ENCODE peak calls at places on chromosomes 6 and 20, in eight cellular contexts. U is choroid plexus epithelial cell, C is spleen, Z is foreskin fibroblast, X is fibroblast of lung, G is SJSA1, V is hepatocyte, K is adrenal gland. P is an unnamed sample.

GRCh38 chr20:38633577-38634093 is 32.0 kb downstream of the ARHGAP40 start:
- DNase-seq in U (peak), C (peak), Z (peak), X (peak), G (peak), V (peak), K (peak), P (peak)

GRCh38 chr20:2973574-2973973 is 69.8 kb upstream of the GNRH2 start:
- DNase-seq in U (no peak), C (no peak), Z (no peak), X (no peak), G (no peak), V (no peak), K (no peak), P (no peak)

GRCh38 chr6:11815231-11815630 is 36.6 kb upstream of the ADTRP start:
- DNase-seq in U (peak), C (no peak), Z (peak), X (peak), G (peak), V (no peak), K (no peak), P (no peak)

GRCh38 chr6:8180327-8181161 is 78.2 kb upstream of the EEF1E1 start:
- DNase-seq in U (peak), C (no peak), Z (peak), X (peak), G (peak), V (no peak), K (no peak), P (no peak)

GRCh38 chr6:79048611-79049010 is 29.4 kb downstream of the PHIP start:
- DNase-seq in U (peak), C (no peak), Z (peak), X (peak), G (no peak), V (peak), K (no peak), P (peak)

GRCh38 chr20:44540834-44541233 is 19.0 kb upstream of the SERINC3 start:
- DNase-seq in U (peak), C (no peak), Z (peak), X (peak), G (no peak), V (no peak), K (no peak), P (peak)

GRCh38 chr6:149963212-149963461 is 606 bp upstream of the ULBP1 start:
- DNase-seq in U (peak), C (no peak), Z (no peak), X (peak), G (no peak), V (no peak), K (no peak), P (peak)

GRCh38 chr6:89148016-89148750 is 2.3 kb downstream of the PM20D2 start:
- DNase-seq in U (no peak), C (no peak), Z (peak), X (peak), G (peak), V (no peak), K (no peak), P (peak)

GRCh38 chr6:166351715-166352285 is 9.5 kb upstream of the SFT2D1 start:
- DNase-seq in U (peak), C (no peak), Z (peak), X (peak), G (no peak), V (peak), K (peak), P (no peak)

GRCh38 chr20:58349586-58349985 is 39.4 kb upstream of the VAPB start:
- DNase-seq in U (peak), C (no peak), Z (peak), X (peak), G (peak), V (no peak), K (no peak), P (no peak)

GRCh38 chr6:40930555-40930954 is 108.5 kb downstream of the UNC5CL start:
- DNase-seq in U (peak), C (no peak), Z (peak), X (no peak), G (no peak), V (peak), K (no peak), P (no peak)

GRCh38 chr6:107673076-107673494 is 151.0 kb downstream of the SCML4 start:
- DNase-seq in U (no peak), C (no peak), Z (no peak), X (no peak), G (no peak), V (no peak), K (no peak), P (no peak)

GRCh38 chr6:161168281-161168891 is 105.5 kb downstream of the AGPAT4 start:
- DNase-seq in U (peak), C (no peak), Z (peak), X (peak), G (peak), V (peak), K (peak), P (peak)

GRCh38 chr6:143279385-143279784 is 171.1 kb downstream of the ADAT2 start:
- DNase-seq in U (peak), C (no peak), Z (peak), X (peak), G (no peak), V (peak), K (peak), P (peak)

GRCh38 chr20:37202267-37202943 is 23.1 kb upstream of the MROH8 start:
- DNase-seq in U (peak), C (no peak), Z (peak), X (peak), G (peak), V (peak), K (peak), P (peak)

GRCh38 chr6:142900467-142900961 is 44.5 kb downstream of the HIVEP2 start:
- DNase-seq in U (no peak), C (no peak), Z (no peak), X (peak), G (peak), V (no peak), K (no peak), P (no peak)

GRCh38 chr6:141851063-141851462 is 281.7 kb upstream of the GJE1 start:
- DNase-seq in U (peak), C (no peak), Z (no peak), X (no peak), G (no peak), V (no peak), K (no peak), P (no peak)

GRCh38 chr6:135503703-135504475 is 6.3 kb upstream of the AHI1 start:
- DNase-seq in U (no peak), C (no peak), Z (no peak), X (no peak), G (no peak), V (no peak), K (no peak), P (no peak)

GRCh38 chr6:168002812-168003211 is 5.3 kb downstream of the KIF25 start:
- DNase-seq in U (no peak), C (no peak), Z (no peak), X (no peak), G (no peak), V (no peak), K (no peak), P (peak)

GRCh38 chr20:59035381-59035780 is 3.2 kb upstream of the ATP5F1E start:
- DNase-seq in U (no peak), C (no peak), Z (no peak), X (no peak), G (no peak), V (no peak), K (no peak), P (no peak)

GRCh38 chr6:20924911-20925543 is 390.8 kb downstream of the CDKAL1 start:
- DNase-seq in U (no peak), C (no peak), Z (no peak), X (no peak), G (peak), V (no peak), K (no peak), P (no peak)

GRCh38 chr20:60261323-60261722 is 303.1 kb downstream of the CDH26 start:
- DNase-seq in U (no peak), C (no peak), Z (no peak), X (no peak), G (no peak), V (no peak), K (no peak), P (no peak)

GRCh38 chr6:111481836-111482235 is 1.2 kb downstream of the REV3L start:
- DNase-seq in U (peak), C (no peak), Z (no peak), X (no peak), G (no peak), V (no peak), K (no peak), P (no peak)

GRCh38 chr6:165653607-165654006 is 9.4 kb downstream of the PDE10A start:
- DNase-seq in U (no peak), C (no peak), Z (no peak), X (no peak), G (no peak), V (no peak), K (no peak), P (no peak)

GRCh38 chr6:31661867-31662723 is 1.5 kb upstream of the C6orf47 start:
- DNase-seq in U (no peak), C (no peak), Z (no peak), X (no peak), G (no peak), V (no peak), K (no peak), P (no peak)

GRCh38 chr6:35687658-35688604 is 784 bp downstream of the FKBP5 start:
- DNase-seq in U (peak), C (peak), Z (peak), X (peak), G (peak), V (peak), K (peak), P (peak)

GRCh38 chr6:57174511-57174907 is 2.4 kb downstream of the BAG2 start:
- DNase-seq in U (no peak), C (no peak), Z (no peak), X (no peak), G (no peak), V (no peak), K (no peak), P (no peak)
- H3K4me3 ChIP-seq in U (no peak), C (no peak), Z (peak), X (peak), G (peak), V (peak), K (no peak), P (peak)

DNA sequence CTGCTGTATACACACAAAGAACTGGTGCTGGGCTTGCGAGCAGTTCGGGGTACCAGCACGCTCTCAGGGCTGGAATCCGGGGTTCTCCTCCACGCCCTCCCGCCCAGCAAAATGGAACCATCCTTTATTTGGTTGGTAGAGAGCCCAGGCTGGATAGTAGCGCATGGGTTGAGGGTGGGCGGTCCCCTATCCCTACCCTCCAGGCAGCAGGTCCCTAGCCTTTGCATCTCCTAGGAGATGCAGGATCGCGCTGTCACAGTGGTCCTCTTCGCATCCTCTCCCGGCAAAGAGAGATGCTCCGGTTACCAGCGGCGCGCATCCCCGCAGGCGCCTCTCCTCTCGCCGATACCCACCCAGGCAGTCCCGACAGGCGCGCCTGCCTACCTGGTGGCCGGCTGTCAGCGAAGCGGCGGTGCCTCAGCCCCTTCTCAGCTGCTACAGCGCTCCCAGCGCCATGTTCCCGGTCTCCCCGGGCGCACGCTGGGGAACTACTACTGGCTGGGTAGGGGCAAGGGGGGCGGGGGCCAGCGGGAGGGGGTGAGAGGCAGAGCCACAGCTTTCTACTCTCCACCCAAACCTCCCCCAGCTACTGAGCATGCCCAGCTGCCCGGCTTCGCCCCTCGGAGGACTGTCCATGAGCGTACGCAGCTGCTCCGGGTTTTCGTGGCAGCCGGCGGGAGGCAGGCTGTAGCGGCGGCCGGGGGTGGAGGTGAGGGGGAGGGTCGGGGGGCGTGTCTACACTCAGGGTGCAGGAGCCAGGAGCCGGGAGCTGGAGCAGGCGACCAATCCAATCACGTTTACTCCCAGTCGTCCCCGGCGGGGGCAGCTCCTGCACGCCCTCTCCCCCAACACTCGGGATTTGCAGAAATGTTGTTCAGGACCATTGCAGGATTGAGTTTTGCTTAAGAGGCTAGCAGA is at the start of gene PAK5:
- DNase-seq in U (peak), C (peak), Z (peak), X (peak), G (no peak), V (peak), K (peak), P (peak)
- H3K4me3 ChIP-seq in U (peak), C (no peak), Z (no peak), X (peak), G (no peak), V (peak), K (no peak), P (peak)

GRCh38 chr6:113857565-113858066 is 471 bp downstream of the MARCKS start:
- DNase-seq in U (peak), C (peak), Z (no peak), X (no peak), G (no peak), V (peak), K (no peak), P (peak)
- H3K4me3 ChIP-seq in U (peak), C (peak), Z (peak), X (peak), G (peak), V (peak), K (no peak), P (peak)

GRCh38 chr20:32762754-32763201 is 593 bp downstream of the DNMT3B start:
- DNase-seq in U (no peak), C (no peak), Z (peak), X (no peak), G (peak), V (peak), K (no peak), P (peak)
- H3K4me3 ChIP-seq in U (peak), C (peak), Z (peak), X (peak), G (peak), V (peak), K (peak), P (peak)